ENCODE peak calls at places on chromosomes 7 and 10, in four cellular contexts. F, H, B and A are unnamed samples.

GRCh38 chr7:98434087-98434486 is 33.2 kb upstream of the BAIAP2L1 start:
- DNase-seq in B (no peak), F (no peak), H (no peak), A (no peak)

GRCh38 chr10:30359373-30360206 is 10.5 kb upstream of the MTPAP start:
- DNase-seq in H (peak; percentile 91), B (peak; percentile 89), F (peak; percentile 68), A (peak; percentile 73)

GRCh38 chr7:127582361-127582760 is 3.0 kb downstream of the GCC1 start:
- DNase-seq in F (no peak), H (no peak), B (no peak), A (no peak)

GRCh38 chr10:100446130-100446761 is 16.6 kb upstream of the WNT8B start:
- DNase-seq in B (no peak), H (peak; percentile 78), F (no peak), A (no peak)

GRCh38 chr7:51666751-51667150 is 350.1 kb upstream of the COBL start:
- DNase-seq in B (no peak), H (no peak), F (no peak), A (no peak)

GRCh38 chr7:28840515-28841125 is 117.5 kb downstream of the TRIL start:
- DNase-seq in F (peak; percentile 53), B (peak; percentile 58), H (no peak), A (peak; percentile 23)

GRCh38 chr10:124671486-124672075 is 72.6 kb downstream of the FAM53B start:
- DNase-seq in B (peak; percentile 57), F (peak; percentile 72), H (no peak), A (peak; percentile 39)

GRCh38 chr7:26857534-26858228 is 6.7 kb downstream of the SKAP2 start:
- DNase-seq in H (peak; percentile 44), F (no peak), B (peak; percentile 72), A (peak; percentile 7)

GRCh38 chr10:49646256-49646870 is 32.5 kb downstream of the CHAT start:
- DNase-seq in H (no peak), F (no peak), B (no peak), A (no peak)

DNA sequence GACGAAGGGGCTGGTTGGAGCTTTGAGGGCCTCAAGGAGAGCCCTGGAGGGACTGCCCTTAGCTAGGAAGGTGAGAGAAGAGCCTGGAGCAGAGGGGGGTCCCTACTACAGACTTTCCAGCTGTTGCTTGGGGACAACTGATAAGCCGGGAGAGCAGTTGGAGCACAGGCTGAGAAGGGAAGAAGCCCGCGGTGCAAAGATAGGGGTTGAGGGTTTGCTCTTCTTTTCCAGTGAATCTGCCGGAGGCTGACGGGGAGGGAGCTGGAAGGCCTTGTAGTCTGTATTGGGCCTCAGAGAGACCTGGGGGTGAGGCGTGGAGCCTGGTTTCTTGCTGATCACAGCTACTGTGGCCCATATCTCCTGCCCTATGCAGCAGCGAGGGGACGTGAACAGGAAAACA is 23.7 kb downstream of the CYP26A1 start:
- DNase-seq in H (no peak), B (no peak), F (no peak), A (no peak)
- H3K9me2 ChIP-seq in H (no peaks in the 10 kb centered on the region), B (no peaks in the 10 kb centered on the region), F (no peaks in the 10 kb centered on the region), A (no peaks in the 10 kb centered on the region)

GRCh38 chr10:29353291-29353690 is 64.4 kb downstream of the LYZL1 start:
- DNase-seq in B (no peak), H (no peak), F (no peak), A (no peak)
- H3K9me2 ChIP-seq in B (peaks cover 5% of the 10 kb centered on the region), H (no peaks in the 10 kb centered on the region), F (no peaks in the 10 kb centered on the region), A (no peaks in the 10 kb centered on the region)

GRCh38 chr7:153446490-153446889 is 605.7 kb upstream of the DPP6 start:
- DNase-seq in F (no peak), H (no peak), B (no peak), A (no peak)
- H3K9me2 ChIP-seq in F (no peaks in the 10 kb centered on the region), H (no peaks in the 10 kb centered on the region), B (no peaks in the 10 kb centered on the region), A (no peaks in the 10 kb centered on the region)

DNA sequence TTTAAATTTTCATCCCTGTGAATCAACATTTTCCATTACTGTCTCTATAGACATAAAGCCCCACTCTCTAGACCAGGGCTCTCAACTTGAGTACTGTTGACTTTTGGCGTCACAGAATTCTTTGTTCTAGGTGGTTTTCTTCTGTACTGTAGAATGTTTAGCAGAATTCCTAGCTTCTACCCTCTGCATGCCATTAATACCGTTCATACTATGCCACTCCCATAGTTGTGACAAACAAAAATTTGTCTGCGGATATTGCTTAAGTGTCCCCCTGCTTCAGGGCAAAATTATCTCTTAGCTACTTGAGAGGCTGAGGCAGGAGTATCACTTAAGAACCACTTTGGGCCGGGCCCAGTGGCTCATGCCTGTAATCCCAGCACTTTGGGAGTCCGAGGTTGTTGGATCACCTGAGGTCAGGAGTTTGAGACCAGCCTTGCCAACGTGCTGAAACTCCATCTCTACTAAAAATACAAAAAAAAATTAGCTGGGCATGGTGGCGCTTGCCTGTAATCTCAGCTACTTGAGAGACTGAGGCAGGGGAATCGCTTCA is 57.3 kb upstream of the NRG3 start:
- DNase-seq in F (no peak), H (no peak), B (no peak), A (no peak)
- H3K9me2 ChIP-seq in F (no peaks in the 10 kb centered on the region), H (no peaks in the 10 kb centered on the region), B (no peaks in the 10 kb centered on the region), A (no peaks in the 10 kb centered on the region)

GRCh38 chr7:112010994-112011393 is 195.2 kb downstream of the DOCK4 start:
- DNase-seq in F (no peak), H (no peak), B (no peak), A (no peak)
- H3K9me2 ChIP-seq in F (no peaks in the 10 kb centered on the region), H (no peaks in the 10 kb centered on the region), B (peaks cover 7% of the 10 kb centered on the region), A (no peaks in the 10 kb centered on the region)

GRCh38 chr7:15175103-15175502 is 272.6 kb upstream of the DGKB start:
- DNase-seq in B (no peak), H (no peak), F (peak; percentile 2), A (no peak)
- H3K9me2 ChIP-seq in B (peaks cover 9% of the 10 kb centered on the region), H (no peaks in the 10 kb centered on the region), F (no peaks in the 10 kb centered on the region), A (no peaks in the 10 kb centered on the region)